ENCODE peak calls at places on chromosome 6, in nine cellular contexts. J is astrocyte of the spinal cord, L is heart right ventricle, V is fibroblast of mammary gland, R is pancreas, U is lung, O is psoas muscle, C is cardiac muscle cell, I is foreskin fibroblast. F is an unnamed sample.

GRCh38 chr6:150336299-150336698 is 32.5 kb upstream of the IYD start:
- DNase-seq in J (no peak), U (no peak), C (no peak), O (no peak), V (peak; percentile 11), R (no peak), L (no peak), I (no peak), F (peak; percentile 53)

GRCh38 chr6:27228963-27229477 is 18.5 kb upstream of the PRSS16 start:
- DNase-seq in L (no peak), C (no peak), V (no peak), R (no peak), U (no peak), J (no peak), I (no peak), O (no peak), F (no peak)

GRCh38 chr6:32183483-32184083 is 470 bp downstream of the AGER start:
- DNase-seq in U (no peak), V (no peak), R (peak; percentile 30), J (no peak), I (no peak), L (peak; percentile 60), O (no peak), C (no peak), F (no peak)

GRCh38 chr6:2716926-2717700 is 33.6 kb downstream of the MYLK4 start:
- DNase-seq in J (no peak), R (no peak), V (no peak), C (no peak), L (no peak), U (no peak), I (no peak), O (no peak), F (no peak)

GRCh38 chr6:71107935-71108420 is 151.1 kb upstream of the B3GAT2 start:
- DNase-seq in O (no peak), J (peak; percentile 95), V (peak; percentile 87), L (peak; percentile 44), U (no peak), R (no peak), C (peak; percentile 81), I (peak; percentile 52), F (peak; percentile 89)

GRCh38 chr6:127191716-127192115 is 73.2 kb downstream of the RSPO3 start:
- DNase-seq in V (peak; percentile 54), C (no peak), J (no peak), O (no peak), I (peak; percentile 78), L (peak; percentile 25), U (no peak), R (no peak), F (no peak)

GRCh38 chr6:158645064-158646022 is 800 bp upstream of the DYNLT1 start:
- DNase-seq in V (no peak), C (no peak), I (no peak), U (no peak), O (no peak), R (no peak), L (no peak), J (no peak), F (no peak)

GRCh38 chr6:84766796-84767590 is 2.6 kb upstream of the TBX18 start:
- DNase-seq in U (no peak), C (no peak), J (peak; percentile 12), R (peak; percentile 60), V (no peak), O (no peak), I (no peak), L (no peak), F (no peak)

DNA sequence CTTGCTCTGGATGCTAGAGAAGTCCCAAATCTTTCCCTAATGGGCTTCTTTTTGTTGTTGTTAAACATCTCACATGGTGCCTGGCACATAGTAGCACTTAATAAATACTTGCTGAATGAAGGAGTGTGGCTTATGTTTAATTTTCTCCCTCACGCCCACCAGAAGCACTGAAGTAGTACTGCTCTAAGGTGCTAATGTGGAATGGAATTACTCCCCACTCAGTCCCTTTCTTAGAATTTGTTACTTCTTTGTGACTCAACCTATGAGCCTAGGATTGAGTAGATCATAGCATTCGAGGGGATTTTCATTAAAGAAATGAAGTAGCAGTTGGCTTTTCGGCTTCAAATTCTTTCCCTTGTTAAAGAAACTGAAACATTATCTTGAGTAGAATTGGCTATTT is 192.8 kb downstream of the CLIC5 start:
- DNase-seq in V (no peak), C (no peak), O (no peak), U (no peak), I (no peak), R (no peak), J (no peak), L (no peak), F (no peak)
- H3K4me3 ChIP-seq in V (no peak overlapping the region), C (no peak overlapping the region), O (no peak overlapping the region), U (no peak overlapping the region), I (no peak overlapping the region), R (no peak overlapping the region), J (no peak overlapping the region), L (no peak overlapping the region), F (no peak overlapping the region)

GRCh38 chr6:38169826-38170526 is 350.4 kb downstream of the ZFAND3 start:
- DNase-seq in I (no peak), J (no peak), O (no peak), C (no peak), L (no peak), U (no peak), R (no peak), V (no peak), F (no peak)

GRCh38 chr6:38168126-38168525 is 348.6 kb downstream of the ZFAND3 start:
- DNase-seq in R (no peak), C (no peak), I (no peak), J (no peak), O (no peak), U (no peak), V (no peak), L (no peak), F (no peak)

GRCh38 chr6:38168699-38169098 is 349.2 kb downstream of the ZFAND3 start:
- DNase-seq in O (no peak), L (no peak), U (no peak), V (no peak), R (no peak), I (no peak), J (no peak), C (no peak), F (no peak)

GRCh38 chr6:38170666-38171065 is 351.1 kb downstream of the ZFAND3 start:
- DNase-seq in O (no peak), V (no peak), J (no peak), R (no peak), I (no peak), U (no peak), L (no peak), C (no peak), F (no peak)

GRCh38 chr6:38169221-38169674 is 349.7 kb downstream of the ZFAND3 start:
- DNase-seq in U (no peak), O (no peak), I (no peak), J (no peak), V (no peak), C (no peak), L (no peak), R (no peak), F (no peak)
- TF ChIP-seq CTCF in U (no peak), O (peak; percentile 8), I (no peak), J (no peak), V (no peak), C (no peak), L (no peak), R (no peak), F (no peak)

GRCh38 chr6:14426281-14426680 is 308.7 kb downstream of the CD83 start:
- DNase-seq in C (no peak), R (no peak), J (no peak), O (no peak), V (no peak), L (no peak), I (no peak), U (no peak), F (no peak)

GRCh38 chr6:14430218-14430617 is 312.6 kb downstream of the CD83 start:
- DNase-seq in R (no peak), U (no peak), L (no peak), O (no peak), J (no peak), C (no peak), V (no peak), I (no peak), F (no peak)

GRCh38 chr6:14429396-14429795 is 311.8 kb downstream of the CD83 start:
- DNase-seq in U (no peak), L (no peak), J (no peak), R (no peak), V (no peak), C (no peak), O (no peak), I (no peak), F (no peak)

GRCh38 chr6:14425805-14426204 is 308.2 kb downstream of the CD83 start:
- DNase-seq in L (no peak), I (no peak), J (no peak), R (no peak), O (no peak), U (no peak), V (no peak), C (no peak), F (no peak)

GRCh38 chr6:14428269-14428668 is 310.7 kb downstream of the CD83 start:
- DNase-seq in I (no peak), L (no peak), J (no peak), O (no peak), V (no peak), R (no peak), C (no peak), U (no peak), F (no peak)
- H3K4me3 ChIP-seq in I (no peak overlapping the region), L (no peak overlapping the region), J (no peak overlapping the region), O (no peak overlapping the region), V (no peak overlapping the region), R (no peak overlapping the region), C (no peak overlapping the region), U (no peak overlapping the region), F (no peak overlapping the region)

GRCh38 chr6:168223755-168224154 is 95.8 kb downstream of the DACT2 start:
- DNase-seq in I (no peak), L (no peak), C (no peak), V (no peak), R (no peak), O (no peak), U (no peak), J (no peak), F (no peak)

GRCh38 chr6:168227840-168228239 is 91.7 kb downstream of the DACT2 start:
- DNase-seq in R (no peak), I (no peak), U (no peak), L (no peak), C (no peak), J (no peak), O (no peak), V (no peak), F (no peak)

GRCh38 chr6:168225471-168225901 is 94.1 kb downstream of the DACT2 start:
- DNase-seq in U (no peak), R (no peak), J (no peak), L (peak; percentile 32), O (no peak), I (no peak), V (no peak), C (peak; percentile 55), F (no peak)

GRCh38 chr6:168226832-168227434 is 92.6 kb downstream of the DACT2 start:
- DNase-seq in O (no peak), V (no peak), L (no peak), I (no peak), C (peak; percentile 27), R (no peak), U (no peak), J (no peak), F (peak; percentile 13)

DNA sequence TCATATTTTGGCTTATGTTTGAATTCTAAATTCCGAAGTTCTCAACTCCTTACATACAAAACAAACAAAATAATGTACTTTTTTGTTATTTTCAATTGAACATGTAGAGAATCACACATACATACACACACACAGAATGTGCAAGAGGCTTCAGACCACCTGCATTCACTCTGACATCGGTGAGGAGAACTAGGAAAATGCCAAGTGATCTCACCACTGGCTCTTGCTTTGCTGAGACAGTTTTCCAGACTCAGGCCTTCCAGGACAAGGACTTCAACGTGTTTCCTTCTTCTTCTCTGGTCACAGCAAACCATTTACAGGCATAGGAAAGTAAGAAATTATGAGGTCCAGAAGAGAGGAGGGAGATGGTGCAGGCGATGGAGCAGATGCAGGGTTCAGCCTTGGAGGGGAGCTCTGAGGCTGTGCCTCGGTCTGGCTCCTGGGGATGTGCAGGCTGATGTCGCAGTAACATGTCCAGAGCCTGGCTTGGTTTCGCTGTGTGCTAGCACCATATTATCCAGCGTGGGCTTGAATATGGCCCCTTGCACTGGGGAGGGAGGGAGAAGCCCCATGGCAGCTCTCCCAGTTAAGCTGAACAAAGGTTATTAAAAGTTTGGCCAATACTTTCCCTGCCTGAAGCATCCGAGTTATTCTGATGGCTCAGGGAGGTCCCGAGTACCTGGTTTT is 93.3 kb downstream of the DACT2 start:
- DNase-seq in O (no peak), V (no peak), J (no peak), U (no peak), R (no peak), C (peak; percentile 15), I (no peak), L (no peak), F (no peak)
- TF ChIP-seq CTCF in O (no peak), V (no peak), J (no peak), U (no peak), R (no peak), C (peak; percentile 5), I (no peak), L (no peak), F (no peak)